ENCODE peak calls at places on chromosomes 16 and 17, in five cellular contexts. L is fibroblast of the aortic adventitia, Z is activated gamma-delta T cell treated with Interleukin-2 at 50 U/mL for 16 hours, V is nephron progenitor cell, K is mesothelial cell of epicardium. Y is an unnamed sample.

GRCh38 chr17:15892679-15893332 is 52.1 kb upstream of the ADORA2B start:
- DNase-seq in L (peak), V (no peak), K (no peak), Z (no peak), Y (no peak)

GRCh38 chr17:64694207-64694606 is 32.1 kb upstream of the SMURF2 start:
- DNase-seq in Z (no peak), K (no peak), V (no peak), L (peak), Y (no peak)

GRCh38 chr17:59149051-59149450 is 5.9 kb downstream of the SKA2 start:
- DNase-seq in Z (no peak), K (no peak), L (no peak), V (no peak), Y (no peak)

GRCh38 chr17:65198653-65199382 is 61.6 kb downstream of the RGS9 start:
- DNase-seq in V (peak), L (peak), K (no peak), Z (no peak), Y (no peak)

GRCh38 chr16:12341966-12342365 is 365.4 kb downstream of the SNX29 start:
- DNase-seq in K (no peak), L (no peak), Z (no peak), V (no peak), Y (no peak)

GRCh38 chr16:59591480-59591879 is 857.4 kb upstream of the GOT2 start:
- DNase-seq in V (no peak), Z (no peak), K (no peak), L (no peak), Y (no peak)

GRCh38 chr16:71631776-71632175 is 5.8 kb downstream of the MARVELD3 start:
- DNase-seq in K (no peak), Z (no peak), L (no peak), V (no peak), Y (no peak)

GRCh38 chr17:66673668-66674276 is 161.1 kb upstream of the CACNG5 start:
- DNase-seq in Z (peak), L (peak), K (no peak), V (peak), Y (peak)

Y was measured in NK-92 treated with Interleukin-12 subunit alpha and Interleukin-12 subunit beta, amount 100 ng/mL, for 24 hours.